ENCODE peak calls at places on chromosomes 11 and 22, in seven cellular contexts. N is uterus, H is breast epithelium, Z is sigmoid colon, A is stomach, S is lung, F is fibroblast of lung. E is an unnamed sample. For H3K4me1 and H3K36me3, the result is how much of the 10 kb centered on the place peaks cover.

GRCh38 chr11:116461789-116462188 is 311.0 kb downstream of the BUD13 start:
- DNase-seq in Z (no peak), H (no peak), S (no peak), N (no peak), F (no peak), A (no peak), E (no peak)

GRCh38 chr11:11850668-11851067 is 8.9 kb downstream of the USP47 start:
- DNase-seq in H (no peak), F (no peak), A (no peak), Z (no peak), N (no peak), S (no peak), E (no peak)

GRCh38 chr11:19245351-19245750 is 4.6 kb upstream of the E2F8 start:
- DNase-seq in H (no peak), F (no peak), A (no peak), N (no peak), Z (no peak), S (no peak), E (no peak)

GRCh38 chr11:6571434-6572008 is 31.9 kb downstream of the RRP8 start:
- DNase-seq in A (no peak), H (no peak), S (no peak), N (no peak), F (no peak), Z (no peak), E (no peak)

GRCh38 chr11:116109228-116109627 is 605.0 kb upstream of the CADM1 start:
- DNase-seq in N (peak), Z (no peak), F (peak), S (peak), H (no peak), A (no peak), E (no peak)

GRCh38 chr11:117610045-117610444 is 187.0 kb downstream of the DSCAML1 start:
- DNase-seq in Z (no peak), H (no peak), F (no peak), S (no peak), N (no peak), A (no peak), E (no peak)

GRCh38 chr22:40808018-40808841 is 10.9 kb downstream of the SLC25A17 start:
- DNase-seq in Z (no peak), F (peak), H (no peak), N (no peak), A (no peak), S (no peak), E (no peak)

GRCh38 chr22:29375436-29376076 is 12.8 kb downstream of the AP1B1 start:
- DNase-seq in A (no peak), H (no peak), Z (no peak), F (peak), N (no peak), S (no peak), E (no peak)

GRCh38 chr11:70240337-70240736 is 30.2 kb upstream of the PPFIA1 start:
- DNase-seq in N (no peak), F (no peak), H (no peak), S (no peak), A (no peak), Z (no peak), E (no peak)

GRCh38 chr11:124518900-124519541 is 24.4 kb downstream of the OR8B12 start:
- DNase-seq in F (no peak), S (no peak), N (no peak), A (no peak), H (no peak), Z (no peak), E (no peak)

GRCh38 chr11:44464741-44465140 is 100.7 kb upstream of the CD82 start:
- DNase-seq in N (no peak), S (no peak), F (no peak), H (no peak), Z (no peak), A (no peak), E (no peak)

GRCh38 chr11:27395556-27396258 is 32.7 kb upstream of the CCDC34 start:
- DNase-seq in S (no peak), Z (no peak), H (no peak), F (peak), A (peak), N (no peak), E (peak)

GRCh38 chr11:70737816-70738630 is 339.7 kb downstream of the CTTN start:
- DNase-seq in S (no peak), N (no peak), Z (no peak), A (no peak), F (no peak), H (no peak), E (no peak)

GRCh38 chr11:12827929-12828812 is 153.9 kb downstream of the TEAD1 start:
- DNase-seq in H (peak), Z (no peak), F (peak), N (no peak), A (peak), S (no peak), E (peak)

GRCh38 chr11:102830328-102830727 is 13.1 kb downstream of the MMP3 start:
- DNase-seq in H (no peak), F (no peak), N (no peak), A (no peak), Z (no peak), S (no peak), E (no peak)

GRCh38 chr11:128603752-128604472 is 16.6 kb upstream of the ETS1 start:
- DNase-seq in H (no peak), N (no peak), A (no peak), F (no peak), S (no peak), Z (no peak), E (no peak)

GRCh38 chr11:68042219-68043028 is 3.6 kb downstream of the TCIRG1 start:
- DNase-seq in Z (peak), H (no peak), S (no peak), A (no peak), N (no peak), F (no peak), E (no peak)

GRCh38 chr11:19013181-19013857 is 47.2 kb downstream of the MRGPRX2 start:
- DNase-seq in F (no peak), H (no peak), N (no peak), A (no peak), S (no peak), Z (no peak), E (no peak)

GRCh38 chr11:109121173-109121938 is 300.6 kb upstream of the C11orf87 start:
- DNase-seq in N (no peak), A (no peak), H (no peak), S (no peak), F (no peak), Z (no peak), E (no peak)

GRCh38 chr22:19663286-19663815 is 51.0 kb upstream of the SEPTIN5 start:
- DNase-seq in F (peak), Z (no peak), A (peak), N (peak), H (no peak), S (no peak), E (no peak)

GRCh38 chr11:83192846-83193245 is 666 bp upstream of the ANKRD42 start:
- DNase-seq in Z (no peak), F (peak), H (no peak), A (no peak), S (no peak), N (no peak), E (no peak)

GRCh38 chr11:29312817-29313216 is 704.0 kb downstream of the KCNA4 start:
- DNase-seq in H (no peak), F (peak), Z (no peak), N (no peak), S (no peak), A (no peak), E (no peak)

GRCh38 chr22:46894081-46894671 is 131.7 kb downstream of the TBC1D22A start:
- DNase-seq in H (no peak), S (no peak), Z (no peak), A (peak), N (no peak), F (peak), E (no peak)

GRCh38 chr11:128482512-128483191 is 104.7 kb downstream of the ETS1 start:
- DNase-seq in S (no peak), H (no peak), Z (peak), A (no peak), F (peak), N (no peak), E (no peak)

GRCh38 chr22:49155039-49155808 is 672.4 kb downstream of the BRD1 start:
- DNase-seq in H (no peak), S (no peak), F (no peak), A (no peak), N (no peak), Z (no peak), E (no peak)

GRCh38 chr11:1158681-1159525 is 1.1 kb downstream of the MUC5AC start:
- DNase-seq in S (no peak), F (no peak), N (no peak), A (peak), H (peak), Z (no peak), E (no peak)

GRCh38 chr11:75341583-75341982 is 9.9 kb downstream of the ARRB1 start:
- DNase-seq in H (no peak), Z (peak), S (no peak), N (no peak), A (no peak), F (no peak), E (no peak)

GRCh38 chr11:1926156-1927031 is 6.9 kb downstream of the TNNT3 start:
- DNase-seq in A (no peak), S (no peak), N (peak), F (no peak), Z (no peak), H (no peak), E (no peak)

DNA sequence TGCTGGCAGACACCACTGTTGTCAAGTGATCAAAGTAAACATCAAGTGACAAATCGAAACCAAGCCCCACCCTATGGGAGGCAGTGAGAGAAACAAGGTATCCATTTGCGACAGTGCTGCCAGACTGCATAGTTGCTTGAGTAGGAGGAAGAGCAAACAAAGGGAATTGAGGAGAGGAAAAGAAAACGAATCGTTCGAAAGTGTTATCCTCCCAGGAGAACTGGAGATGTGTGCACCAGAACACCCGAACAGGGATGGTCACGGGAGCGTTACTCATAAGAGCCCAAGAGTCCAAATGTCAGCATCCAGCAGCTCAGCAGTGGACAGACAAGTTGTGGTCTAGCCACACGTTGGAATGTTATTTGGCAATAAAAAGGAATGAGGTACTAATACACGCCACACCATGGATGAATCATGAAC is 58.4 kb upstream of the NUP50 start:
- DNase-seq in N (no peak), F (no peak), A (no peak), S (no peak), H (no peak), Z (no peak), E (peak)
- H3K27ac ChIP-seq in N (no peak), F (peak), A (no peak), S (no peak), H (no peak), Z (no peak), E (peak)

GRCh38 chr11:65503923-65504670 is 5.3 kb downstream of the MALAT1 start:
- DNase-seq in H (no peak), Z (peak), N (no peak), A (no peak), F (peak), S (no peak), E (peak)
- H3K4me1 ChIP-seq in H (under half), Z (under half), N (under half), A (half or more), F (under half), S (under half), E (under half)

DNA sequence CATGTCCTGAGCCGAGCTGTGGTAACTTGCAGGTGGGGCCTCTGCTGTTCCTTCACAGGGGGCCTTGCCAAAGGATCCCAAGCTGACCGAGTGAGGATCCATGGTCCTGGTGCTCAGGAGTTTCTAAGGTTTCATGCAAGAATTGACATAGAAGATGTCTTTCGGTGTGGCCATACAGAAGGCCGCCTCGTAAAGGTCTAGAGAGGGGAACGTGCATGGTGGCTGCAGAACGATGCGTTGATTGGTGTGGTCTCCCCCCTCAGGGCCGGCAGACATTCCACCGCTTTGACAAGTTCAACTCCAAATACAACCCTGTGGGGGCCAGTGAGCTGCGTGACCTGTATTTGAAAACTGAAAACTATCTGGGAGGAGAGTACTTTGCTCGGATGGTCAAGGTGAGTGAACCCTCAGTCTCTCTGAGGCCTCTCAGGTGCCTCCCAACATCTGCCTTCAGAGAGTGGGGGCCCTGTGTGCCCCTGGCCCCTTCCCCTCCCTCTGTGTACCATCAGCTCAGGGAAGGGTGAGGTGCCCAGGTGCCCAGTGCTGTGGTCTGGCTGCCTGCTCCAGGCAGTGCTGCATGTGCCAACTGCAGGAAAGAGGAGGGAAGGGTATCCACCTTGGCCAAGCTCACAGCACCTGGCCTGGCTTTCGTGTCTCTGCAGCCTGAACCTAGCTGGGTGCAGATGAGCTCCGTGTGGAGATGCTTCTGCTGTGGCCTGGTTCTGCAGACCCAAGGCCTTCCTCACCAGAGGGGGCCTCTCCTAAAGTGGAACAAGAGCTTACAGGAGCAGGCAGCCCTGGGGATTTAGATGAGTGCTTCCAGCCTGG is 39.8 kb downstream of the AMPD3 start:
- DNase-seq in A (no peak), H (peak), N (no peak), S (peak), Z (peak), F (no peak), E (no peak)
- H3K36me3 ChIP-seq in A (half or more), H (under half), N (under half), S (under half), Z (under half), F (under half), E (under half)

DNA sequence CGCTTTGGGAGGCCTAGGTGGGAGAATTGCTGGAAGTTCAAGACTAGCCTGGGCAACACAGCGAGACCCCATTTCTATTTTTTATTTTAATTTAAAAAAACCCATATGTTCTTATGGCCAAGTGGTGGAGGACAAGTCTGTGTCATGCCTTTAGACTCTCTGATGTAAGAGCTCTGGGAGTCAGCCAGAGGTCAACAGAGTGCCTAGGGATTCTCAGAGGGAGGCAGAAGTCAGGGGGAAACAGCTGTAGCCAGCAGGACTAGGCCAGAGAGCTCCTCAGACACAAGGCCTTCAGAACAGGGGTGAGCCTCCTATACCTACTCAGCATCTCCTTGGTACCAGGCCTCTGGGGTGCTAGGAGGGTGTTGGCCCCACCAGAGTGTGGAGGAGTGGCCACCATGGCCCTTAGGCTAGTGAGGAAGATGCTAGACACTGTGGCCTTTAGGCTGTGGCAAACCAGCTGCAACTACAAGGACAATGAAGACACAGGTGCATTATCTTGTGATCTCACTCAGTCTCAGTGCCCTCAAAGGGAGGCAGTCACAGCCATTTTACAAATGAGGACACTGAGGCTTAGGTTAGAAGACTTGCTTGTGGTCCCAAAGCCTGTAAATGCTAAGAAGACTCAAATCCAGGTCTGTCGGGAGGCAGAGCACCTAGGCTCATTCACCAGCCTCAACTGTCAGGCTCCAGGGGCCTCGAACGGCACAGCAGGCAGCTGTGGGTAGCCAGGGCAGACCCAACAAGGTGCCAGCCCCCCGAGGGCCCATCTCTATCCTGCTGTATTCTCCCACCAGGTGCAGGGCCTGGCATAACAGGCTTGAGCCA is 5.0 kb downstream of the ZP1 start:
- DNase-seq in A (peak), H (no peak), N (peak), S (no peak), Z (peak), F (peak), E (no peak)
- H3K27ac ChIP-seq in A (peak), H (peak), N (no peak), S (no peak), Z (no peak), F (peak), E (no peak)

GRCh38 chr11:64238999-64239398 is 1.9 kb upstream of the FKBP2 start:
- DNase-seq in F (no peak), S (no peak), H (no peak), A (no peak), N (no peak), Z (no peak), E (no peak)
- H3K4me1 ChIP-seq in F (under half), S (under half), H (under half), A (half or more), N (under half), Z (under half), E (under half)